ENCODE peak calls at places on chromosomes 12 and 14, in five cellular contexts. One of them, this sample, is unnamed.

GRCh38 chr14:58238252-58239247 is 6.1 kb upstream of the PSMA3 start:
- DNase-seq in CD4-positive, CD25-positive, alpha-beta regulatory T cell: no peak
- DNase-seq in AG04449: no peak
- DNase-seq in adipocyte: peak; percentile 28
- DNase-seq in naive thymus-derived CD4-positive, alpha-beta T cell: no peak
- DNase-seq in this sample: no peak

GRCh38 chr12:108349245-108349644 is 10.1 kb upstream of the CMKLR1 start:
- DNase-seq in CD4-positive, CD25-positive, alpha-beta regulatory T cell: no peak
- DNase-seq in AG04449: no peak
- DNase-seq in adipocyte: peak; percentile 66
- DNase-seq in naive thymus-derived CD4-positive, alpha-beta T cell: no peak
- DNase-seq in this sample: no peak

GRCh38 chr14:31990959-31991541 is 86.1 kb upstream of the ARHGAP5 start:
- DNase-seq in CD4-positive, CD25-positive, alpha-beta regulatory T cell: no peak
- DNase-seq in AG04449: no peak
- DNase-seq in adipocyte: no peak
- DNase-seq in naive thymus-derived CD4-positive, alpha-beta T cell: no peak
- DNase-seq in this sample: no peak

GRCh38 chr12:16347391-16348298 is at the start of gene MGST1:
- DNase-seq in CD4-positive, CD25-positive, alpha-beta regulatory T cell: no peak
- DNase-seq in AG04449: no peak
- DNase-seq in adipocyte: peak; percentile 27
- DNase-seq in naive thymus-derived CD4-positive, alpha-beta T cell: no peak
- DNase-seq in this sample: no peak

GRCh38 chr14:29842228-29842627 is 85.4 kb downstream of the PRKD1 start:
- DNase-seq in CD4-positive, CD25-positive, alpha-beta regulatory T cell: no peak
- DNase-seq in AG04449: no peak
- DNase-seq in adipocyte: no peak
- DNase-seq in naive thymus-derived CD4-positive, alpha-beta T cell: no peak
- DNase-seq in this sample: no peak

GRCh38 chr12:3988519-3989217 is 115.5 kb upstream of the PARP11 start:
- DNase-seq in CD4-positive, CD25-positive, alpha-beta regulatory T cell: peak; percentile 75
- DNase-seq in AG04449: no peak
- DNase-seq in adipocyte: no peak
- DNase-seq in naive thymus-derived CD4-positive, alpha-beta T cell: peak; percentile 55
- DNase-seq in this sample: no peak

GRCh38 chr14:75981826-75982723 is at the start of gene TGFB3:
- DNase-seq in CD4-positive, CD25-positive, alpha-beta regulatory T cell: peak; percentile 77
- DNase-seq in AG04449: peak; percentile 59
- DNase-seq in adipocyte: peak; percentile 93
- DNase-seq in naive thymus-derived CD4-positive, alpha-beta T cell: peak; percentile 83
- DNase-seq in this sample: peak; percentile 7

GRCh38 chr14:85316701-85317100 is 213.2 kb upstream of the FLRT2 start:
- DNase-seq in CD4-positive, CD25-positive, alpha-beta regulatory T cell: no peak
- DNase-seq in AG04449: no peak
- DNase-seq in adipocyte: peak; percentile 19
- DNase-seq in naive thymus-derived CD4-positive, alpha-beta T cell: no peak
- DNase-seq in this sample: no peak

GRCh38 chr12:2126676-2127406 is 74.1 kb downstream of the CACNA1C start:
- DNase-seq in CD4-positive, CD25-positive, alpha-beta regulatory T cell: no peak
- DNase-seq in AG04449: no peak
- DNase-seq in adipocyte: no peak
- DNase-seq in naive thymus-derived CD4-positive, alpha-beta T cell: no peak
- DNase-seq in this sample: no peak

GRCh38 chr12:109513977-109514376 is 36.5 kb downstream of the UBE3B start:
- DNase-seq in CD4-positive, CD25-positive, alpha-beta regulatory T cell: no peak
- DNase-seq in AG04449: no peak
- DNase-seq in adipocyte: no peak
- DNase-seq in naive thymus-derived CD4-positive, alpha-beta T cell: no peak
- DNase-seq in this sample: no peak

GRCh38 chr12:16175893-16176292 is 101.6 kb downstream of the SLC15A5 start:
- DNase-seq in CD4-positive, CD25-positive, alpha-beta regulatory T cell: no peak
- DNase-seq in AG04449: no peak
- DNase-seq in adipocyte: no peak
- DNase-seq in naive thymus-derived CD4-positive, alpha-beta T cell: no peak
- DNase-seq in this sample: no peak

GRCh38 chr12:113990548-113991223 is 24.6 kb upstream of the RBM19 start:
- DNase-seq in CD4-positive, CD25-positive, alpha-beta regulatory T cell: no peak
- DNase-seq in AG04449: no peak
- DNase-seq in adipocyte: no peak
- DNase-seq in naive thymus-derived CD4-positive, alpha-beta T cell: no peak
- DNase-seq in this sample: no peak

GRCh38 chr12:121712462-121713256 is at the start of gene TMEM120B:
- DNase-seq in CD4-positive, CD25-positive, alpha-beta regulatory T cell: peak; percentile 74
- DNase-seq in AG04449: no peak
- DNase-seq in adipocyte: peak; percentile 94
- DNase-seq in naive thymus-derived CD4-positive, alpha-beta T cell: peak; percentile 91
- DNase-seq in this sample: no peak

GRCh38 chr14:72562300-72562699 is 331.6 kb downstream of the DPF3 start:
- DNase-seq in CD4-positive, CD25-positive, alpha-beta regulatory T cell: no peak
- DNase-seq in AG04449: no peak
- DNase-seq in adipocyte: no peak
- DNase-seq in naive thymus-derived CD4-positive, alpha-beta T cell: no peak
- DNase-seq in this sample: no peak

GRCh38 chr14:53249059-53249458 is 95.9 kb upstream of the DDHD1 start:
- DNase-seq in CD4-positive, CD25-positive, alpha-beta regulatory T cell: no peak
- DNase-seq in AG04449: no peak
- DNase-seq in adipocyte: no peak
- DNase-seq in naive thymus-derived CD4-positive, alpha-beta T cell: no peak
- DNase-seq in this sample: no peak

DNA sequence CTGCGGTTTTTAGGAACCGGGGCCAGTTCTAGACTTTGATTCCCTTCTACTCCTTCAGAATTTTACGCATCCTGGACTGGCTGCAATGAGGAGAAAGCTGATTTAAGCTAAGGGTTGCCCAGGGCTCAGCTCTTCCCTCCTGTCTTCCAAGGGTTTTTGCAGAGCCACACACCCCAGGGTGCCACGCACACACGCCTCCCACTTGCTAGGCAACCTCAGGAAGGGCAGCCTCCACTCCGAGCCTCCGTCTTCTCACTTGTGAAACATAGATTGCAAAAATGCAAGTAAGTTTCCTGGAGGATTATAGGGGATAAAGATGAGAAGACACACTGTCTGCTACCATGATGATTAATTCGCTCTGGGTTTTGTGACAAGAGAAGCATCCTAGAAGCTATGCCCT is 31.7 kb downstream of the NOS1 start:
- DNase-seq in CD4-positive, CD25-positive, alpha-beta regulatory T cell: no peak
- DNase-seq in AG04449: no peak
- DNase-seq in adipocyte: no peak
- DNase-seq in naive thymus-derived CD4-positive, alpha-beta T cell: no peak
- DNase-seq in this sample: no peak
- H3K4me3 ChIP-seq in CD4-positive, CD25-positive, alpha-beta regulatory T cell: no peak overlapping the region
- H3K4me3 ChIP-seq in AG04449: no peak overlapping the region
- H3K4me3 ChIP-seq in adipocyte: no peak overlapping the region
- H3K4me3 ChIP-seq in naive thymus-derived CD4-positive, alpha-beta T cell: no peak overlapping the region
- H3K4me3 ChIP-seq in this sample: no peak overlapping the region

GRCh38 chr12:56874821-56875220 is 59.4 kb downstream of the SDR9C7 start:
- DNase-seq in CD4-positive, CD25-positive, alpha-beta regulatory T cell: no peak
- DNase-seq in AG04449: no peak
- DNase-seq in adipocyte: no peak
- DNase-seq in naive thymus-derived CD4-positive, alpha-beta T cell: no peak
- DNase-seq in this sample: no peak
- H3K4me3 ChIP-seq in CD4-positive, CD25-positive, alpha-beta regulatory T cell: no peak overlapping the region
- H3K4me3 ChIP-seq in AG04449: no peak overlapping the region
- H3K4me3 ChIP-seq in adipocyte: no peak overlapping the region
- H3K4me3 ChIP-seq in naive thymus-derived CD4-positive, alpha-beta T cell: no peak overlapping the region
- H3K4me3 ChIP-seq in this sample: no peak overlapping the region

GRCh38 chr14:104680056-104680805 is 9.2 kb upstream of the INF2 start:
- DNase-seq in CD4-positive, CD25-positive, alpha-beta regulatory T cell: no peak
- DNase-seq in AG04449: no peak
- DNase-seq in adipocyte: peak; percentile 78
- DNase-seq in naive thymus-derived CD4-positive, alpha-beta T cell: no peak
- DNase-seq in this sample: no peak
- H3K4me3 ChIP-seq in CD4-positive, CD25-positive, alpha-beta regulatory T cell: no peak overlapping the region
- H3K4me3 ChIP-seq in AG04449: peak overlapping the region; percentile 4
- H3K4me3 ChIP-seq in adipocyte: peak overlapping the region; percentile 55
- H3K4me3 ChIP-seq in naive thymus-derived CD4-positive, alpha-beta T cell: no peak overlapping the region
- H3K4me3 ChIP-seq in this sample: peak overlapping the region; percentile 53

DNA sequence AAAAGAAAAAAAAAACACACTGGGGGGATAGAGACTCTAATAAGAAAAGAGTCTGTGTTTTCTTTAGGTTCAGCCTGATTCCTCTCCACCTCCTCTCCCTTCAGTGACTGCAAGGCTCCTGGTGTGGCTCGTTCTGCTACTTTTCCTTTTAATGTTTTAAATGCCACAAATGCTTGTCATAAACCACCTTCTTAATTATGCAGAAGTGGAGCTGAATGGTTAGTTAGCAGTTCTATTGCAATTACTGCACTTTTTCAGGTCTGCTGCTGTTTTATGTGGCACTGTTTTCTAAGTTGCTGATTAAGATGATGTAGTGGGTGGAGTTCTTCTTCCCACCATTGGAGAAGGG is 878.1 kb downstream of the DIO2 start:
- DNase-seq in CD4-positive, CD25-positive, alpha-beta regulatory T cell: no peak
- DNase-seq in AG04449: no peak
- DNase-seq in adipocyte: no peak
- DNase-seq in naive thymus-derived CD4-positive, alpha-beta T cell: no peak
- DNase-seq in this sample: no peak
- H3K4me3 ChIP-seq in CD4-positive, CD25-positive, alpha-beta regulatory T cell: no peak overlapping the region
- H3K4me3 ChIP-seq in AG04449: no peak overlapping the region
- H3K4me3 ChIP-seq in adipocyte: no peak overlapping the region
- H3K4me3 ChIP-seq in naive thymus-derived CD4-positive, alpha-beta T cell: no peak overlapping the region
- H3K4me3 ChIP-seq in this sample: no peak overlapping the region

GRCh38 chr12:120225200-120225558 is 24.3 kb upstream of the RPLP0 start:
- DNase-seq in CD4-positive, CD25-positive, alpha-beta regulatory T cell: no peak
- DNase-seq in AG04449: no peak
- DNase-seq in adipocyte: no peak
- DNase-seq in naive thymus-derived CD4-positive, alpha-beta T cell: no peak
- DNase-seq in this sample: no peak

GRCh38 chr12:120224304-120225199 is 23.6 kb upstream of the RPLP0 start:
- DNase-seq in CD4-positive, CD25-positive, alpha-beta regulatory T cell: no peak
- DNase-seq in AG04449: no peak
- DNase-seq in adipocyte: no peak
- DNase-seq in naive thymus-derived CD4-positive, alpha-beta T cell: no peak
- DNase-seq in this sample: no peak

GRCh38 chr12:120222288-120222832 is 21.4 kb upstream of the RPLP0 start:
- DNase-seq in CD4-positive, CD25-positive, alpha-beta regulatory T cell: no peak
- DNase-seq in AG04449: no peak
- DNase-seq in adipocyte: no peak
- DNase-seq in naive thymus-derived CD4-positive, alpha-beta T cell: no peak
- DNase-seq in this sample: no peak

GRCh38 chr12:120221576-120221900 is 20.6 kb upstream of the RPLP0 start:
- DNase-seq in CD4-positive, CD25-positive, alpha-beta regulatory T cell: no peak
- DNase-seq in AG04449: no peak
- DNase-seq in adipocyte: no peak
- DNase-seq in naive thymus-derived CD4-positive, alpha-beta T cell: no peak
- DNase-seq in this sample: no peak

GRCh38 chr12:120223458-120224303 is 22.8 kb upstream of the RPLP0 start:
- DNase-seq in CD4-positive, CD25-positive, alpha-beta regulatory T cell: no peak
- DNase-seq in AG04449: no peak
- DNase-seq in adipocyte: no peak
- DNase-seq in naive thymus-derived CD4-positive, alpha-beta T cell: no peak
- DNase-seq in this sample: no peak
- H3K4me3 ChIP-seq in CD4-positive, CD25-positive, alpha-beta regulatory T cell: no peak overlapping the region
- H3K4me3 ChIP-seq in AG04449: no peak overlapping the region
- H3K4me3 ChIP-seq in adipocyte: no peak overlapping the region
- H3K4me3 ChIP-seq in naive thymus-derived CD4-positive, alpha-beta T cell: no peak overlapping the region
- H3K4me3 ChIP-seq in this sample: no peak overlapping the region

GRCh38 chr14:63205850-63206249 is 1.6 kb downstream of the RHOJ start:
- DNase-seq in CD4-positive, CD25-positive, alpha-beta regulatory T cell: no peak
- DNase-seq in AG04449: no peak
- DNase-seq in adipocyte: peak; percentile 41
- DNase-seq in naive thymus-derived CD4-positive, alpha-beta T cell: no peak
- DNase-seq in this sample: no peak
- H3K4me3 ChIP-seq in CD4-positive, CD25-positive, alpha-beta regulatory T cell: no peak overlapping the region
- H3K4me3 ChIP-seq in AG04449: peak overlapping the region; percentile 25
- H3K4me3 ChIP-seq in adipocyte: peak overlapping the region; percentile 81
- H3K4me3 ChIP-seq in naive thymus-derived CD4-positive, alpha-beta T cell: no peak overlapping the region
- H3K4me3 ChIP-seq in this sample: no peak overlapping the region

GRCh38 chr14:64873506-64874220 is 6.0 kb downstream of the SPTB start:
- DNase-seq in CD4-positive, CD25-positive, alpha-beta regulatory T cell: no peak
- DNase-seq in AG04449: no peak
- DNase-seq in adipocyte: peak; percentile 16
- DNase-seq in naive thymus-derived CD4-positive, alpha-beta T cell: no peak
- DNase-seq in this sample: no peak

GRCh38 chr14:64880382-64881121 is 845 bp upstream of the SPTB start:
- DNase-seq in CD4-positive, CD25-positive, alpha-beta regulatory T cell: peak; percentile 57
- DNase-seq in AG04449: no peak
- DNase-seq in adipocyte: peak; percentile 44
- DNase-seq in naive thymus-derived CD4-positive, alpha-beta T cell: peak; percentile 59
- DNase-seq in this sample: no peak

GRCh38 chr14:64879635-64880381 is at the start of gene SPTB:
- DNase-seq in CD4-positive, CD25-positive, alpha-beta regulatory T cell: peak; percentile 51
- DNase-seq in AG04449: no peak
- DNase-seq in adipocyte: peak; percentile 14
- DNase-seq in naive thymus-derived CD4-positive, alpha-beta T cell: peak; percentile 45
- DNase-seq in this sample: no peak

GRCh38 chr14:64875350-64875749 is 4.4 kb downstream of the SPTB start:
- DNase-seq in CD4-positive, CD25-positive, alpha-beta regulatory T cell: no peak
- DNase-seq in AG04449: no peak
- DNase-seq in adipocyte: no peak
- DNase-seq in naive thymus-derived CD4-positive, alpha-beta T cell: no peak
- DNase-seq in this sample: no peak

GRCh38 chr14:64878775-64879634 is 702 bp downstream of the SPTB start:
- DNase-seq in CD4-positive, CD25-positive, alpha-beta regulatory T cell: no peak
- DNase-seq in AG04449: no peak
- DNase-seq in adipocyte: peak; percentile 9
- DNase-seq in naive thymus-derived CD4-positive, alpha-beta T cell: no peak
- DNase-seq in this sample: no peak
- H3K4me3 ChIP-seq in CD4-positive, CD25-positive, alpha-beta regulatory T cell: no peak overlapping the region
- H3K4me3 ChIP-seq in AG04449: peak overlapping the region; percentile 29
- H3K4me3 ChIP-seq in adipocyte: no peak overlapping the region
- H3K4me3 ChIP-seq in naive thymus-derived CD4-positive, alpha-beta T cell: peak overlapping the region; percentile 67
- H3K4me3 ChIP-seq in this sample: no peak overlapping the region

GRCh38 chr12:12350868-12351463 is 924 bp upstream of the MANSC1 start:
- DNase-seq in CD4-positive, CD25-positive, alpha-beta regulatory T cell: no peak
- DNase-seq in AG04449: no peak
- DNase-seq in adipocyte: no peak
- DNase-seq in naive thymus-derived CD4-positive, alpha-beta T cell: no peak
- DNase-seq in this sample: peak; percentile 35
- H3K4me3 ChIP-seq in CD4-positive, CD25-positive, alpha-beta regulatory T cell: peak overlapping the region; percentile 52
- H3K4me3 ChIP-seq in AG04449: no peak overlapping the region
- H3K4me3 ChIP-seq in adipocyte: peak overlapping the region; percentile 87
- H3K4me3 ChIP-seq in naive thymus-derived CD4-positive, alpha-beta T cell: peak overlapping the region; percentile 48
- H3K4me3 ChIP-seq in this sample: no peak overlapping the region

This sample was measured in keratinocyte.